ENCODE peak calls at places on chromosomes 5 and 9, in six cellular contexts. N, Q, O, M, R and V are unnamed samples. For H3K36me3, the result is how much of the 10 kb centered on the place peaks cover.

GRCh38 chr9:12784461-12785250 is 9.8 kb downstream of the LURAP1L start:
- DNase-seq in Q (no peak), O (peak), M (peak), R (no peak), N (peak), V (peak)

GRCh38 chr5:94941113-94941765 is 322.8 kb downstream of the SLF1 start:
- DNase-seq in R (no peak), Q (no peak), N (no peak), O (no peak), M (no peak), V (peak)

GRCh38 chr9:91417602-91418218 is 5.9 kb downstream of the NFIL3 start:
- DNase-seq in R (no peak), N (peak), M (no peak), O (no peak), Q (no peak), V (no peak)

GRCh38 chr9:108188482-108188881 is 667.3 kb downstream of the ACTL7B start:
- DNase-seq in Q (no peak), N (no peak), M (no peak), R (no peak), O (no peak), V (no peak)

GRCh38 chr9:77589046-77589795 is 58.9 kb downstream of the GNA14 start:
- DNase-seq in M (no peak), N (no peak), O (no peak), Q (no peak), R (no peak), V (peak)

GRCh38 chr9:134301387-134302129 is 24.7 kb upstream of the RXRA start:
- DNase-seq in Q (peak), O (no peak), M (no peak), N (no peak), R (no peak), V (peak)

GRCh38 chr9:131590449-131590848 is 45.1 kb downstream of the PRRT1B start:
- DNase-seq in R (no peak), Q (peak), M (no peak), N (no peak), O (no peak), V (no peak)

GRCh38 chr9:126965541-126966428 is 51.2 kb downstream of the RALGPS1 start:
- DNase-seq in N (peak), O (no peak), R (peak), M (peak), Q (peak), V (peak)

GRCh38 chr9:73807956-73808355 is 656.3 kb downstream of the ANXA1 start:
- DNase-seq in R (no peak), O (no peak), M (no peak), Q (no peak), N (no peak), V (peak)

GRCh38 chr5:72465601-72466563 is 41.3 kb downstream of the ZNF366 start:
- DNase-seq in Q (no peak), R (no peak), O (no peak), M (no peak), N (peak), V (peak)

GRCh38 chr9:134526798-134527492 is 114.7 kb upstream of the COL5A1 start:
- DNase-seq in O (no peak), M (no peak), Q (peak), N (no peak), R (no peak), V (no peak)

GRCh38 chr5:92694067-92694466 is 887.0 kb downstream of the NR2F1-AS1 start:
- DNase-seq in O (no peak), N (no peak), Q (no peak), R (no peak), M (no peak), V (no peak)

DNA sequence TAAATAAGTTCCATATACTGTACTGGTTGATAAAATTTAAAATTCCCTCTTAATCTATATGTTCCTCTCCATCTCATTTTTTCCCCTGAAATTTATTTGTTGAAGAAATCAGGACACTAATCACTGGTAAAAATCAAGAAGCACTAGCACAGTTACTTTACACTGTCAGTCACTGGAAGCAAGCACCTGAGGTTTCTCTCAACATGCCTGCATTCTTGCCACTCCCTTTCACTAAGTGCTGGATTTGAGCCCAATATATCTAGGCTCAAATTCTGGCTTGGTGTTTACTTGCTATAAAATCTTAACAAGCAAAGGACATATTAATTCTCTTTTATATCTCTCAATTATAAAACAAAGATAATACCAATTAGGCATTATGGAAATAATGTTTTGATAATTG is 58.7 kb downstream of the DIAPH1 start:
- DNase-seq in R (no peak), M (no peak), O (no peak), Q (no peak), N (peak), V (peak)
- H3K36me3 ChIP-seq in R (half or more), M (under half), O (under half), Q (under half), N (under half), V (under half)

GRCh38 chr5:140855772-140856674 is at the start of gene PCDHA10:
- DNase-seq in O (no peak), R (no peak), Q (no peak), M (no peak), N (peak), V (peak)
- TF ChIP-seq CTCF in O (peak), R (peak), Q (no peak), M (no peak), N (no peak), V (no peak)

DNA sequence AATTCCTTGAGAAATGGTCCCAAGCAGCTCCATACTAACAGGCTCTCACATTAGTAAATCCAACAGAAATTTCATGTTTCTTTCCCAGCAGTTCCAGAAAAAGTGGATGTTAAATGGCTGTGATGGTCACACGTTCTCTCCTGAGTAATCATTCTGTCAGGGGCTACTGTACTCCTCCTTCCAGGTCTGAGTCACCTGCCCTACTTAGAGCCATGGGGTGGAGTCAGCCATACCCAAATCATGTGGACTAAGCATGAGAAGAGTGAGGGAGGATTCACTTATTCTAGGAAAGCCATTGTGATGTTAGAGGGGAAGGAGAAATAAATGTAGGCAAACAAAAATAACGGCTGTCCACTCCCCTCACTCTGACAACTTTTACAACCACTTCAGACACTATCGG is 547.2 kb downstream of the CSNK1G3 start:
- DNase-seq in N (no peak), O (no peak), R (no peak), Q (no peak), M (no peak), V (peak)
- H3K4me3 ChIP-seq in N (no peak), O (no peak), R (no peak), Q (no peak), M (no peak), V (no peak)

DNA sequence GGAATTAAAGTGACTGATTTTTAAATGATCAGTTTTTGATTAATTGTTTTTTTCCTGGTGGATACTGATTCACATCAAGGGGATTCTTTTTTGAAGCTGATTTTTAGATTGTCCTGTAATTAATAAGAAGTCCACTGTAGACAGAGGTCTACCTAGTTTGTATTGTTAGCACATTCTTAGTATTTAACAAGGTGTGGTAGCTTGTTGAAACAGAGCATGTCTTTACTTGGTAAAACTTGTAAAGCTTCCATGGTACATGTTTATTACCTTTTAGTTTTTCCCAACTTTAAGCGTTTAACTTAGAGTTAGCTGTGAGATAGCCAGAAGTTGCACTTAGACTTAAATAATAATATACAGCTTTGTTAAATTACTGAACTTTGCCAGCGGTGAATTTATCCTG is 1.5 kb downstream of the BTF3 start:
- DNase-seq in N (no peak), O (no peak), R (no peak), Q (no peak), M (no peak), V (peak)
- H3K36me3 ChIP-seq in N (under half), O (under half), R (half or more), Q (under half), M (under half), V (under half)

GRCh38 chr5:110754181-110754580 is 15.4 kb downstream of the SLC25A46 start:
- DNase-seq in R (no peak), O (no peak), Q (no peak), N (no peak), M (no peak), V (no peak)
- TF ChIP-seq CTCF in R (no peak), O (no peak), Q (no peak), N (no peak), M (no peak), V (no peak)

DNA sequence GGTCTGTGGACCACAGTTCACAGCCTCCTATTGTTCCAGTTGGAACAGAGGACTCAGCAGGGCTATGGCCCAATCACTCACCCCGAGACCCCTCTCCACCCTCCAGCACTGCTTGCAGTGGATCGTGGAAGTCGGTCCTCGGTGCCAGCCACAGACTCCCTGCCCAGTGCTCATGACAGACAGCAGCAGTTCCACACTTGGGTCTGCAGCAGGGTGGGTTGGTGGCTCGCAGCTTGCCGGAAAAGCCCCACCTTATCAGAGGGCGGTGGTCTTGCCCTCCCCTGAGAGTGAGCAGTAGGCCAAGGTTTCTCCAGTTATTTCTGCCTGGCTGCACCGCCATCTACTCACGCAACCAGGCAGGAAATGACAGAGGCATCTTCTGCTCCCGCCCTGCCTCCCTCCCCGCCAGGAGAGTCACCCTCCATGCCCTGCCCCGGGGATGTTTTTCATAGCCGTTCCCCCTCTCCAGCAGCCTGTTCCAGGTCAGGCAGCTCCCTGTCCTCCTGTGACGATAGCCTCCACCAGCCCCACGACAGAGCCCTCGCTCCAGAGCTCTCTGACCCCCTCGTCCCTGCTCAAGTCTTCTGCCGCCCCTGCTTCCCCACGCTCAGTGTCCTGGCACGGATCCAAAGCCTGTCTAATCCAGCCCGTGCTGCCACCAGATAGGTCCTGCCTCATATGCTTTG is 34.5 kb downstream of the UNC5A start:
- DNase-seq in N (no peak), O (no peak), Q (no peak), M (no peak), R (no peak), V (no peak)
- H3K4me3 ChIP-seq in N (no peak), O (no peak), Q (no peak), M (no peak), R (no peak), V (no peak)

GRCh38 chr5:97165726-97166125 is 17.3 kb downstream of the RIOK2 start:
- DNase-seq in M (no peak), Q (no peak), N (no peak), R (no peak), O (no peak), V (no peak)

GRCh38 chr5:97163790-97164285 is 19.2 kb downstream of the RIOK2 start:
- DNase-seq in N (no peak), O (no peak), R (no peak), Q (no peak), M (no peak), V (no peak)

GRCh38 chr5:97164846-97165245 is 18.2 kb downstream of the RIOK2 start:
- DNase-seq in M (no peak), O (no peak), R (no peak), N (no peak), Q (no peak), V (peak)

GRCh38 chr5:97163360-97163764 is 19.7 kb downstream of the RIOK2 start:
- DNase-seq in M (no peak), N (peak), R (no peak), O (no peak), Q (no peak), V (peak)

DNA sequence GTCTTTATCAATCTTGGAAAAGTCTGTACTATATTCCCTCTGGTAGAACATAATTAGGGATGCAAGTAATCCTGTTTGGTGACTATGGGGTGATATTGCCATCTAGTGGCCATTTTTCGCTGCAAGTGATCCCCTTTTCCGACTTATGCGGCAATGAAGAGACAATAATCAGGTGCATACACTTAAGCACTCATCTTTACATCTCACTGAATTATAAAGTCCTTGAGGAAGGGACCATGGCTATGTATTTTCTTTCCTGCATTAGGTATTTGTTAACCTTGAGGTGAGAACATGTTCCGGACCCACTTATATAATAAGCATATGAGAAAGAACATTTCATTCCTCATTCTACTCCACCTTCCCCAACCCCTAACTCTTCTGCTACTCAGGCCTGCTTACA is 19.6 kb upstream of the LIX1 start:
- DNase-seq in M (peak), O (no peak), R (peak), Q (no peak), N (peak), V (peak)
- H3K36me3 ChIP-seq in M (under half), O (under half), R (half or more), Q (under half), N (under half), V (under half)

DNA sequence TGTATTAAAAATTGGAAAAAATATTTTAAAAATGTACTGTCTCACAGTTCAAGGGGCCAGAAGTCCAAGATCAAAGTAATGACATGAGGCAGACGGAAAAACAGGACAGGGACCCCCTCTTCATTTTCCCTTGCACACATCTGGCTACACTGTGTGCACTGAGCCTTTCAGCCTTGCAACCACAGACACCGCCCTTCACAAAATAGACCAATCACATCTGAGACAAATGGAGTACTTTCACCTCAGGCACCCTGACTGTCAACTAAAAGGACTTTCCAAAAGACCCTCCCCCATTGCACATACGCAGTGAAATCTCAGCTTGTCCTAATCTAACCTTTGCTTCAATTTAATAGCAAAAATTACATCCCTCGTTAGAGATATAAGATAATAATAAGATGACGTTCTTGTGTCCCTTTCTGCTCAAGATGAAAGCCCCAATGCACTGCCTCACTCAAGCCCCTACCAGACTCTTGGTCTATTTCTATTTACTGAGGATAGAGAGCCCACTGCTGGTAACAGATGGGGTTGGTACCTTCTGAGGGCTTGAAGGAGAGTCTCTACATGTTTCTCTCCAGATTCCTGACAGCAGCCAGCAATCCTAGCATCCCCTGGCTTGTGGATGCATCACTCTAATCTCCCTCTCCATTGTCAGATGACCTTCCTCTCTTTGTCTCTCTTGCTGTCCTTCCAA is 514.8 kb upstream of the ADAMTS16 start:
- DNase-seq in Q (no peak), O (no peak), M (no peak), R (no peak), N (no peak), V (no peak)
- TF ChIP-seq CTCF in Q (no peak), O (no peak), M (no peak), R (peak), N (no peak), V (no peak)

GRCh38 chr5:66118294-66118693 is 25.8 kb upstream of the SREK1 start:
- DNase-seq in N (no peak), Q (no peak), M (no peak), R (no peak), O (no peak), V (no peak)
- H3K4me3 ChIP-seq in N (no peak), Q (no peak), M (no peak), R (no peak), O (no peak), V (no peak)

GRCh38 chr9:85056203-85056572 is 386.7 kb downstream of the NTRK2 start:
- DNase-seq in O (no peak), R (no peak), N (no peak), M (no peak), Q (no peak), V (no peak)
- H3K36me3 ChIP-seq in O (under half), R (under half), N (under half), M (under half), Q (under half), V (under half)